ENCODE peak calls at places on chromosomes 4 and X, in five cellular contexts. One of them, this sample, is unnamed.

GRCh38 chr4:159358226-159358625 is 255.3 kb downstream of the RAPGEF2 start:
- DNase-seq in hippocampal formation: no peak
- DNase-seq in mesendoderm: no peak
- DNase-seq in RKO: peak
- DNase-seq in aorta: no peak
- DNase-seq in this sample: no peak

GRCh38 chr4:101970555-101970954 is 180.0 kb downstream of the BANK1 start:
- DNase-seq in hippocampal formation: no peak
- DNase-seq in mesendoderm: no peak
- DNase-seq in RKO: no peak
- DNase-seq in aorta: no peak
- DNase-seq in this sample: no peak

GRCh38 chr4:178553201-178553600 is 1111.0 kb upstream of the AGA start:
- DNase-seq in mesendoderm: no peak
- DNase-seq in aorta: no peak
- DNase-seq in hippocampal formation: no peak
- DNase-seq in RKO: no peak
- DNase-seq in this sample: no peak

GRCh38 chr4:183074288-183074990 is 24.6 kb upstream of the WWC2 start:
- DNase-seq in RKO: no peak
- DNase-seq in aorta: no peak
- DNase-seq in mesendoderm: peak
- DNase-seq in hippocampal formation: no peak
- DNase-seq in this sample: no peak

GRCh38 chr4:88106205-88106604 is 52.2 kb downstream of the ABCG2 start:
- DNase-seq in mesendoderm: no peak
- DNase-seq in RKO: peak
- DNase-seq in aorta: no peak
- DNase-seq in hippocampal formation: no peak
- DNase-seq in this sample: no peak

GRCh38 chrX:9842541-9842940 is 56.3 kb downstream of the SHROOM2 start:
- DNase-seq in hippocampal formation: no peak
- DNase-seq in aorta: no peak
- DNase-seq in mesendoderm: peak
- DNase-seq in RKO: no peak
- DNase-seq in this sample: no peak

GRCh38 chr4:157013656-157014055 is 42.1 kb upstream of the PDGFC start:
- DNase-seq in RKO: no peak
- DNase-seq in hippocampal formation: no peak
- DNase-seq in aorta: no peak
- DNase-seq in mesendoderm: no peak
- DNase-seq in this sample: no peak

GRCh38 chr4:71711044-71711984 is 72.6 kb downstream of the GC start:
- DNase-seq in aorta: no peak
- DNase-seq in mesendoderm: no peak
- DNase-seq in RKO: no peak
- DNase-seq in hippocampal formation: no peak
- DNase-seq in this sample: no peak

GRCh38 chr4:54274786-54275503 is 45.9 kb downstream of the PDGFRA start:
- DNase-seq in RKO: no peak
- DNase-seq in aorta: no peak
- DNase-seq in mesendoderm: no peak
- DNase-seq in hippocampal formation: no peak
- DNase-seq in this sample: no peak

GRCh38 chr4:87133183-87133582 is 87.2 kb downstream of the KLHL8 start:
- DNase-seq in hippocampal formation: no peak
- DNase-seq in RKO: no peak
- DNase-seq in mesendoderm: no peak
- DNase-seq in aorta: no peak
- DNase-seq in this sample: no peak

GRCh38 chrX:101659601-101660063 is at the start of gene ARMCX2:
- DNase-seq in aorta: peak
- DNase-seq in mesendoderm: peak
- DNase-seq in hippocampal formation: peak
- DNase-seq in RKO: no peak
- DNase-seq in this sample: peak

GRCh38 chrX:120604359-120604782 is 470 bp downstream of the MCTS1 start:
- DNase-seq in RKO: peak
- DNase-seq in mesendoderm: peak
- DNase-seq in aorta: no peak
- DNase-seq in hippocampal formation: no peak
- DNase-seq in this sample: no peak

GRCh38 chr4:156970501-156971167 is 965 bp downstream of the PDGFC start:
- DNase-seq in mesendoderm: peak
- DNase-seq in hippocampal formation: peak
- DNase-seq in RKO: no peak
- DNase-seq in aorta: peak
- DNase-seq in this sample: peak

GRCh38 chr4:96004341-96004740 is 164.4 kb downstream of the PDHA2 start:
- DNase-seq in mesendoderm: no peak
- DNase-seq in hippocampal formation: no peak
- DNase-seq in aorta: no peak
- DNase-seq in RKO: no peak
- DNase-seq in this sample: no peak

GRCh38 chr4:21507439-21507838 is 441.1 kb downstream of the KCNIP4 start:
- DNase-seq in aorta: no peak
- DNase-seq in RKO: peak
- DNase-seq in hippocampal formation: no peak
- DNase-seq in mesendoderm: peak
- DNase-seq in this sample: no peak

GRCh38 chrX:68249401-68249831 is 183.9 kb downstream of the OPHN1 start:
- DNase-seq in hippocampal formation: peak
- DNase-seq in RKO: no peak
- DNase-seq in mesendoderm: no peak
- DNase-seq in aorta: no peak
- DNase-seq in this sample: peak

GRCh38 chr4:74755486-74755885 is 38.8 kb downstream of the BTC start:
- DNase-seq in hippocampal formation: no peak
- DNase-seq in RKO: no peak
- DNase-seq in aorta: no peak
- DNase-seq in mesendoderm: no peak
- DNase-seq in this sample: no peak

GRCh38 chrX:8743126-8743732 is 11.3 kb upstream of the ANOS1 start:
- DNase-seq in RKO: peak
- DNase-seq in mesendoderm: peak
- DNase-seq in hippocampal formation: peak
- DNase-seq in aorta: peak
- DNase-seq in this sample: no peak

GRCh38 chr4:70768301-70768948 is 46.7 kb downstream of the RUFY3 start:
- DNase-seq in aorta: no peak
- DNase-seq in mesendoderm: no peak
- DNase-seq in RKO: no peak
- DNase-seq in hippocampal formation: no peak
- DNase-seq in this sample: no peak

GRCh38 chr4:98728433-98728832 is 70.0 kb upstream of the TSPAN5 start:
- DNase-seq in aorta: no peak
- DNase-seq in RKO: no peak
- DNase-seq in mesendoderm: peak
- DNase-seq in hippocampal formation: peak
- DNase-seq in this sample: no peak

GRCh38 chrX:20988118-20988517 is 386.1 kb upstream of the CNKSR2 start:
- DNase-seq in hippocampal formation: no peak
- DNase-seq in RKO: peak
- DNase-seq in aorta: no peak
- DNase-seq in mesendoderm: no peak
- DNase-seq in this sample: no peak

GRCh38 chr4:151717909-151718613 is 42.7 kb downstream of the GATB start:
- DNase-seq in hippocampal formation: no peak
- DNase-seq in mesendoderm: no peak
- DNase-seq in RKO: no peak
- DNase-seq in aorta: no peak
- DNase-seq in this sample: no peak

GRCh38 chr4:140260227-140260626 is 106.2 kb upstream of the MAML3 start:
- DNase-seq in hippocampal formation: no peak
- DNase-seq in mesendoderm: no peak
- DNase-seq in RKO: peak
- DNase-seq in aorta: no peak
- DNase-seq in this sample: no peak

GRCh38 chr4:157204634-157205244 is 15.8 kb upstream of the GRIA2 start:
- DNase-seq in aorta: no peak
- DNase-seq in hippocampal formation: no peak
- DNase-seq in mesendoderm: peak
- DNase-seq in RKO: no peak
- DNase-seq in this sample: no peak

GRCh38 chrX:71652405-71652804 is 14.9 kb upstream of the LOC101059915 start:
- DNase-seq in RKO: peak
- DNase-seq in mesendoderm: peak
- DNase-seq in hippocampal formation: peak
- DNase-seq in aorta: no peak
- DNase-seq in this sample: no peak

GRCh38 chrX:71111851-71112468 is 583 bp upstream of the IL2RG start:
- DNase-seq in mesendoderm: no peak
- DNase-seq in RKO: no peak
- DNase-seq in aorta: no peak
- DNase-seq in hippocampal formation: no peak
- DNase-seq in this sample: no peak

GRCh38 chr4:73127839-73128448 is 58.4 kb upstream of the COX18 start:
- DNase-seq in mesendoderm: peak
- DNase-seq in RKO: peak
- DNase-seq in aorta: no peak
- DNase-seq in hippocampal formation: no peak
- DNase-seq in this sample: no peak

This sample was measured in anterior cingulate cortex.